ENCODE peak calls at places on chromosomes 7 and 10, in ten cellular contexts. One of them, this sample, is unnamed.

GRCh38 chr7:6375346-6376101 is 72.2 kb downstream of the DAGLB start:
- DNase-seq in AG10803: peak
- DNase-seq in SW 1271: no peak
- DNase-seq in activated CD8-positive, alpha-beta T cell treated with anti-CD3 and anti-CD28 coated beads, Interleukin-2, amount 10 ng/mL, durations not matched to agents 7 days and 5 days: peak
- DNase-seq in C1 segment of cervical spinal cord: no peak
- DNase-seq in activated CD4-positive, alpha-beta T cell treated with anti-CD3 and anti-CD28 coated beads for 1 hour: no peak
- DNase-seq in HuH-7.5: no peak
- DNase-seq in Caki2: peak
- DNase-seq in NCI-H460: no peak
- DNase-seq in brain pericyte: peak
- DNase-seq in this sample: peak

GRCh38 chr7:112550468-112551060 is 69.8 kb downstream of the LSMEM1 start:
- DNase-seq in AG10803: peak
- DNase-seq in SW 1271: peak
- DNase-seq in activated CD8-positive, alpha-beta T cell treated with anti-CD3 and anti-CD28 coated beads, Interleukin-2, amount 10 ng/mL, durations not matched to agents 7 days and 5 days: peak
- DNase-seq in C1 segment of cervical spinal cord: no peak
- DNase-seq in activated CD4-positive, alpha-beta T cell treated with anti-CD3 and anti-CD28 coated beads for 1 hour: no peak
- DNase-seq in HuH-7.5: peak
- DNase-seq in Caki2: peak
- DNase-seq in NCI-H460: peak
- DNase-seq in brain pericyte: no peak
- DNase-seq in this sample: no peak

GRCh38 chr7:28726563-28726962 is 231.6 kb downstream of the TRIL start:
- DNase-seq in AG10803: no peak
- DNase-seq in SW 1271: no peak
- DNase-seq in activated CD8-positive, alpha-beta T cell treated with anti-CD3 and anti-CD28 coated beads, Interleukin-2, amount 10 ng/mL, durations not matched to agents 7 days and 5 days: no peak
- DNase-seq in C1 segment of cervical spinal cord: no peak
- DNase-seq in activated CD4-positive, alpha-beta T cell treated with anti-CD3 and anti-CD28 coated beads for 1 hour: no peak
- DNase-seq in HuH-7.5: no peak
- DNase-seq in Caki2: no peak
- DNase-seq in NCI-H460: no peak
- DNase-seq in brain pericyte: no peak
- DNase-seq in this sample: no peak

GRCh38 chr10:70518695-70519094 is 40.1 kb downstream of the PALD1 start:
- DNase-seq in AG10803: no peak
- DNase-seq in SW 1271: peak
- DNase-seq in activated CD8-positive, alpha-beta T cell treated with anti-CD3 and anti-CD28 coated beads, Interleukin-2, amount 10 ng/mL, durations not matched to agents 7 days and 5 days: no peak
- DNase-seq in C1 segment of cervical spinal cord: no peak
- DNase-seq in activated CD4-positive, alpha-beta T cell treated with anti-CD3 and anti-CD28 coated beads for 1 hour: no peak
- DNase-seq in HuH-7.5: no peak
- DNase-seq in Caki2: no peak
- DNase-seq in NCI-H460: no peak
- DNase-seq in brain pericyte: no peak
- DNase-seq in this sample: no peak

GRCh38 chr10:129929343-129930297 is 34.5 kb downstream of the EBF3 start:
- DNase-seq in AG10803: no peak
- DNase-seq in SW 1271: no peak
- DNase-seq in activated CD8-positive, alpha-beta T cell treated with anti-CD3 and anti-CD28 coated beads, Interleukin-2, amount 10 ng/mL, durations not matched to agents 7 days and 5 days: no peak
- DNase-seq in C1 segment of cervical spinal cord: no peak
- DNase-seq in activated CD4-positive, alpha-beta T cell treated with anti-CD3 and anti-CD28 coated beads for 1 hour: no peak
- DNase-seq in HuH-7.5: no peak
- DNase-seq in Caki2: no peak
- DNase-seq in NCI-H460: no peak
- DNase-seq in brain pericyte: no peak
- DNase-seq in this sample: no peak

GRCh38 chr10:126459878-126460481 is 71.7 kb upstream of the ADAM12 start:
- DNase-seq in AG10803: peak
- DNase-seq in SW 1271: peak
- DNase-seq in activated CD8-positive, alpha-beta T cell treated with anti-CD3 and anti-CD28 coated beads, Interleukin-2, amount 10 ng/mL, durations not matched to agents 7 days and 5 days: no peak
- DNase-seq in C1 segment of cervical spinal cord: no peak
- DNase-seq in activated CD4-positive, alpha-beta T cell treated with anti-CD3 and anti-CD28 coated beads for 1 hour: no peak
- DNase-seq in HuH-7.5: no peak
- DNase-seq in Caki2: peak
- DNase-seq in NCI-H460: peak
- DNase-seq in brain pericyte: peak
- DNase-seq in this sample: no peak

GRCh38 chr7:55132890-55133551 is 114.2 kb downstream of the EGFR start:
- DNase-seq in AG10803: peak
- DNase-seq in SW 1271: peak
- DNase-seq in activated CD8-positive, alpha-beta T cell treated with anti-CD3 and anti-CD28 coated beads, Interleukin-2, amount 10 ng/mL, durations not matched to agents 7 days and 5 days: no peak
- DNase-seq in C1 segment of cervical spinal cord: no peak
- DNase-seq in activated CD4-positive, alpha-beta T cell treated with anti-CD3 and anti-CD28 coated beads for 1 hour: no peak
- DNase-seq in HuH-7.5: no peak
- DNase-seq in Caki2: peak
- DNase-seq in NCI-H460: peak
- DNase-seq in brain pericyte: peak
- DNase-seq in this sample: no peak

GRCh38 chr7:16915405-16915804 is 33.6 kb upstream of the AGR3 start:
- DNase-seq in AG10803: peak
- DNase-seq in SW 1271: no peak
- DNase-seq in activated CD8-positive, alpha-beta T cell treated with anti-CD3 and anti-CD28 coated beads, Interleukin-2, amount 10 ng/mL, durations not matched to agents 7 days and 5 days: no peak
- DNase-seq in C1 segment of cervical spinal cord: no peak
- DNase-seq in activated CD4-positive, alpha-beta T cell treated with anti-CD3 and anti-CD28 coated beads for 1 hour: no peak
- DNase-seq in HuH-7.5: no peak
- DNase-seq in Caki2: no peak
- DNase-seq in NCI-H460: no peak
- DNase-seq in brain pericyte: no peak
- DNase-seq in this sample: no peak

GRCh38 chr10:3486346-3487065 is 298.5 kb downstream of the KLF6 start:
- DNase-seq in AG10803: no peak
- DNase-seq in SW 1271: peak
- DNase-seq in activated CD8-positive, alpha-beta T cell treated with anti-CD3 and anti-CD28 coated beads, Interleukin-2, amount 10 ng/mL, durations not matched to agents 7 days and 5 days: no peak
- DNase-seq in C1 segment of cervical spinal cord: no peak
- DNase-seq in activated CD4-positive, alpha-beta T cell treated with anti-CD3 and anti-CD28 coated beads for 1 hour: no peak
- DNase-seq in HuH-7.5: peak
- DNase-seq in Caki2: peak
- DNase-seq in NCI-H460: no peak
- DNase-seq in brain pericyte: no peak
- DNase-seq in this sample: no peak

GRCh38 chr7:132312531-132313070 is 263.7 kb downstream of the PLXNA4 start:
- DNase-seq in AG10803: no peak
- DNase-seq in SW 1271: no peak
- DNase-seq in activated CD8-positive, alpha-beta T cell treated with anti-CD3 and anti-CD28 coated beads, Interleukin-2, amount 10 ng/mL, durations not matched to agents 7 days and 5 days: no peak
- DNase-seq in C1 segment of cervical spinal cord: no peak
- DNase-seq in activated CD4-positive, alpha-beta T cell treated with anti-CD3 and anti-CD28 coated beads for 1 hour: no peak
- DNase-seq in HuH-7.5: no peak
- DNase-seq in Caki2: no peak
- DNase-seq in NCI-H460: no peak
- DNase-seq in brain pericyte: no peak
- DNase-seq in this sample: no peak

GRCh38 chr10:49047128-49047639 is 68.1 kb downstream of the VSTM4 start:
- DNase-seq in AG10803: no peak
- DNase-seq in SW 1271: no peak
- DNase-seq in activated CD8-positive, alpha-beta T cell treated with anti-CD3 and anti-CD28 coated beads, Interleukin-2, amount 10 ng/mL, durations not matched to agents 7 days and 5 days: no peak
- DNase-seq in C1 segment of cervical spinal cord: no peak
- DNase-seq in activated CD4-positive, alpha-beta T cell treated with anti-CD3 and anti-CD28 coated beads for 1 hour: no peak
- DNase-seq in HuH-7.5: no peak
- DNase-seq in Caki2: no peak
- DNase-seq in NCI-H460: no peak
- DNase-seq in brain pericyte: no peak
- DNase-seq in this sample: no peak

GRCh38 chr7:102046373-102047117 is 229.1 kb downstream of the CUX1 start:
- DNase-seq in AG10803: peak
- DNase-seq in SW 1271: no peak
- DNase-seq in activated CD8-positive, alpha-beta T cell treated with anti-CD3 and anti-CD28 coated beads, Interleukin-2, amount 10 ng/mL, durations not matched to agents 7 days and 5 days: no peak
- DNase-seq in C1 segment of cervical spinal cord: no peak
- DNase-seq in activated CD4-positive, alpha-beta T cell treated with anti-CD3 and anti-CD28 coated beads for 1 hour: no peak
- DNase-seq in HuH-7.5: no peak
- DNase-seq in Caki2: no peak
- DNase-seq in NCI-H460: no peak
- DNase-seq in brain pericyte: no peak
- DNase-seq in this sample: no peak

GRCh38 chr7:155214328-155214986 is 83.2 kb upstream of the INSIG1 start:
- DNase-seq in AG10803: peak
- DNase-seq in SW 1271: no peak
- DNase-seq in activated CD8-positive, alpha-beta T cell treated with anti-CD3 and anti-CD28 coated beads, Interleukin-2, amount 10 ng/mL, durations not matched to agents 7 days and 5 days: no peak
- DNase-seq in C1 segment of cervical spinal cord: no peak
- DNase-seq in activated CD4-positive, alpha-beta T cell treated with anti-CD3 and anti-CD28 coated beads for 1 hour: no peak
- DNase-seq in HuH-7.5: no peak
- DNase-seq in Caki2: no peak
- DNase-seq in NCI-H460: no peak
- DNase-seq in brain pericyte: no peak
- DNase-seq in this sample: no peak

GRCh38 chr10:123870260-123870659 is 21.3 kb downstream of the CPXM2 start:
- DNase-seq in AG10803: no peak
- DNase-seq in SW 1271: no peak
- DNase-seq in activated CD8-positive, alpha-beta T cell treated with anti-CD3 and anti-CD28 coated beads, Interleukin-2, amount 10 ng/mL, durations not matched to agents 7 days and 5 days: no peak
- DNase-seq in C1 segment of cervical spinal cord: no peak
- DNase-seq in activated CD4-positive, alpha-beta T cell treated with anti-CD3 and anti-CD28 coated beads for 1 hour: no peak
- DNase-seq in HuH-7.5: no peak
- DNase-seq in Caki2: peak
- DNase-seq in NCI-H460: no peak
- DNase-seq in brain pericyte: no peak
- DNase-seq in this sample: no peak

GRCh38 chr10:131921191-131921590 is 20.4 kb downstream of the PPP2R2D start:
- DNase-seq in AG10803: no peak
- DNase-seq in SW 1271: no peak
- DNase-seq in activated CD8-positive, alpha-beta T cell treated with anti-CD3 and anti-CD28 coated beads, Interleukin-2, amount 10 ng/mL, durations not matched to agents 7 days and 5 days: no peak
- DNase-seq in C1 segment of cervical spinal cord: no peak
- DNase-seq in activated CD4-positive, alpha-beta T cell treated with anti-CD3 and anti-CD28 coated beads for 1 hour: no peak
- DNase-seq in HuH-7.5: no peak
- DNase-seq in Caki2: no peak
- DNase-seq in NCI-H460: no peak
- DNase-seq in brain pericyte: no peak
- DNase-seq in this sample: no peak

GRCh38 chr10:128103229-128103714 is 23.0 kb downstream of the MKI67 start:
- DNase-seq in AG10803: no peak
- DNase-seq in SW 1271: no peak
- DNase-seq in activated CD8-positive, alpha-beta T cell treated with anti-CD3 and anti-CD28 coated beads, Interleukin-2, amount 10 ng/mL, durations not matched to agents 7 days and 5 days: peak
- DNase-seq in C1 segment of cervical spinal cord: no peak
- DNase-seq in activated CD4-positive, alpha-beta T cell treated with anti-CD3 and anti-CD28 coated beads for 1 hour: no peak
- DNase-seq in HuH-7.5: no peak
- DNase-seq in Caki2: no peak
- DNase-seq in NCI-H460: no peak
- DNase-seq in brain pericyte: no peak
- DNase-seq in this sample: no peak

GRCh38 chr10:69481280-69481679 is 30.0 kb downstream of the TSPAN15 start:
- DNase-seq in AG10803: no peak
- DNase-seq in SW 1271: no peak
- DNase-seq in activated CD8-positive, alpha-beta T cell treated with anti-CD3 and anti-CD28 coated beads, Interleukin-2, amount 10 ng/mL, durations not matched to agents 7 days and 5 days: no peak
- DNase-seq in C1 segment of cervical spinal cord: no peak
- DNase-seq in activated CD4-positive, alpha-beta T cell treated with anti-CD3 and anti-CD28 coated beads for 1 hour: no peak
- DNase-seq in HuH-7.5: no peak
- DNase-seq in Caki2: peak
- DNase-seq in NCI-H460: no peak
- DNase-seq in brain pericyte: no peak
- DNase-seq in this sample: no peak

GRCh38 chr7:155343661-155344121 is 46.0 kb downstream of the INSIG1 start:
- DNase-seq in AG10803: no peak
- DNase-seq in SW 1271: no peak
- DNase-seq in activated CD8-positive, alpha-beta T cell treated with anti-CD3 and anti-CD28 coated beads, Interleukin-2, amount 10 ng/mL, durations not matched to agents 7 days and 5 days: no peak
- DNase-seq in C1 segment of cervical spinal cord: no peak
- DNase-seq in activated CD4-positive, alpha-beta T cell treated with anti-CD3 and anti-CD28 coated beads for 1 hour: no peak
- DNase-seq in HuH-7.5: no peak
- DNase-seq in Caki2: no peak
- DNase-seq in NCI-H460: no peak
- DNase-seq in brain pericyte: no peak
- DNase-seq in this sample: no peak

GRCh38 chr10:101052285-101052684 is 9.5 kb upstream of the KAZALD1 start:
- DNase-seq in AG10803: peak
- DNase-seq in SW 1271: no peak
- DNase-seq in activated CD8-positive, alpha-beta T cell treated with anti-CD3 and anti-CD28 coated beads, Interleukin-2, amount 10 ng/mL, durations not matched to agents 7 days and 5 days: no peak
- DNase-seq in C1 segment of cervical spinal cord: no peak
- DNase-seq in activated CD4-positive, alpha-beta T cell treated with anti-CD3 and anti-CD28 coated beads for 1 hour: no peak
- DNase-seq in HuH-7.5: no peak
- DNase-seq in Caki2: peak
- DNase-seq in NCI-H460: no peak
- DNase-seq in brain pericyte: no peak
- DNase-seq in this sample: no peak

GRCh38 chr7:9921326-9921725 is 1052.3 kb upstream of the PHF14 start:
- DNase-seq in AG10803: no peak
- DNase-seq in SW 1271: no peak
- DNase-seq in activated CD8-positive, alpha-beta T cell treated with anti-CD3 and anti-CD28 coated beads, Interleukin-2, amount 10 ng/mL, durations not matched to agents 7 days and 5 days: no peak
- DNase-seq in C1 segment of cervical spinal cord: no peak
- DNase-seq in activated CD4-positive, alpha-beta T cell treated with anti-CD3 and anti-CD28 coated beads for 1 hour: no peak
- DNase-seq in HuH-7.5: no peak
- DNase-seq in Caki2: no peak
- DNase-seq in NCI-H460: no peak
- DNase-seq in brain pericyte: no peak
- DNase-seq in this sample: no peak

GRCh38 chr10:18133046-18133445 is 7.2 kb upstream of the CACNB2 start:
- DNase-seq in AG10803: no peak
- DNase-seq in SW 1271: no peak
- DNase-seq in activated CD8-positive, alpha-beta T cell treated with anti-CD3 and anti-CD28 coated beads, Interleukin-2, amount 10 ng/mL, durations not matched to agents 7 days and 5 days: no peak
- DNase-seq in C1 segment of cervical spinal cord: no peak
- DNase-seq in activated CD4-positive, alpha-beta T cell treated with anti-CD3 and anti-CD28 coated beads for 1 hour: no peak
- DNase-seq in HuH-7.5: no peak
- DNase-seq in Caki2: no peak
- DNase-seq in NCI-H460: no peak
- DNase-seq in brain pericyte: no peak
- DNase-seq in this sample: no peak

GRCh38 chr10:21978191-21978862 is 25.2 kb downstream of the DNAJC1 start:
- DNase-seq in AG10803: peak
- DNase-seq in SW 1271: no peak
- DNase-seq in activated CD8-positive, alpha-beta T cell treated with anti-CD3 and anti-CD28 coated beads, Interleukin-2, amount 10 ng/mL, durations not matched to agents 7 days and 5 days: no peak
- DNase-seq in C1 segment of cervical spinal cord: no peak
- DNase-seq in activated CD4-positive, alpha-beta T cell treated with anti-CD3 and anti-CD28 coated beads for 1 hour: no peak
- DNase-seq in HuH-7.5: no peak
- DNase-seq in Caki2: no peak
- DNase-seq in NCI-H460: no peak
- DNase-seq in brain pericyte: no peak
- DNase-seq in this sample: no peak